ENCODE peak calls at places on chromosomes 5 and 9, in five cellular contexts. G, U, V, I and Z are unnamed samples.

GRCh38 chr9:133583586-133583985 is 25.6 kb downstream of the FAM163B start:
- DNase-seq in V (peak; percentile 50), I (no peak), U (peak; percentile 95), G (no peak), Z (no peak)

GRCh38 chr9:12414514-12414913 is 278.7 kb upstream of the TYRP1 start:
- DNase-seq in U (no peak), V (no peak), I (no peak), G (no peak), Z (no peak)

GRCh38 chr9:98256632-98257218 is 1.3 kb upstream of the TBC1D2 start:
- DNase-seq in U (no peak), I (no peak), V (peak; percentile 29), G (no peak), Z (no peak)

GRCh38 chr5:170361600-170361999 is 27.6 kb downstream of the KCNMB1 start:
- DNase-seq in U (no peak), G (no peak), V (no peak), I (no peak), Z (no peak)

GRCh38 chr5:34863947-34864346 is 25.0 kb downstream of the TTC23L start:
- DNase-seq in V (no peak), I (no peak), U (no peak), G (no peak), Z (no peak)

GRCh38 chr9:86287013-86287412 is 4.7 kb upstream of the ISCA1 start:
- DNase-seq in G (no peak), I (no peak), V (no peak), U (no peak), Z (no peak)

GRCh38 chr9:77433675-77434445 is 214.3 kb downstream of the GNA14 start:
- DNase-seq in U (peak; percentile 71), V (peak; percentile 64), I (no peak), G (peak; percentile 43), Z (peak; percentile 62)

GRCh38 chr5:95148453-95148852 is 136.4 kb downstream of the MCTP1 start:
- DNase-seq in U (no peak), V (no peak), I (no peak), G (no peak), Z (no peak)

GRCh38 chr5:91077623-91078022 is 305.5 kb downstream of the ARRDC3 start:
- DNase-seq in V (no peak), I (no peak), U (no peak), G (no peak), Z (no peak)

GRCh38 chr9:90090997-90091396 is 486.2 kb downstream of the GADD45G start:
- DNase-seq in G (no peak), V (no peak), U (no peak), I (no peak), Z (no peak)

GRCh38 chr5:25516136-25516535 is 871.4 kb upstream of the CDH10 start:
- DNase-seq in G (no peak), V (no peak), I (no peak), U (no peak), Z (no peak)

GRCh38 chr9:121758693-121759092 is 107.3 kb downstream of the DAB2IP start:
- DNase-seq in V (no peak), U (no peak), I (no peak), G (no peak), Z (no peak)

GRCh38 chr5:95895223-95895622 is 66.4 kb downstream of the ELL2 start:
- DNase-seq in V (no peak), G (no peak), I (no peak), U (no peak), Z (no peak)

GRCh38 chr5:146962801-146963355 is 84.3 kb upstream of the PPP2R2B start:
- DNase-seq in I (no peak), U (no peak), G (no peak), V (no peak), Z (no peak)

GRCh38 chr9:97633859-97634485 is 351 bp downstream of the NCBP1 start:
- DNase-seq in I (no peak), U (no peak), V (peak; percentile 19), G (no peak), Z (no peak)

GRCh38 chr5:159768243-159768642 is 148.0 kb upstream of the ADRA1B start:
- DNase-seq in G (no peak), U (no peak), V (no peak), I (no peak), Z (no peak)

GRCh38 chr5:134524219-134524825 is 1.1 kb upstream of the JADE2 start:
- DNase-seq in U (peak; percentile 92), I (peak; percentile 85), G (peak; percentile 87), V (no peak), Z (peak; percentile 64)

GRCh38 chr5:172322028-172322965 is 38.7 kb upstream of the UBTD2 start:
- DNase-seq in G (no peak), I (peak; percentile 38), U (no peak), V (peak; percentile 13), Z (peak; percentile 77)

GRCh38 chr5:129771058-129771838 is 23.4 kb downstream of the MINAR2 start:
- DNase-seq in U (no peak), V (no peak), G (peak; percentile 81), I (no peak), Z (peak; percentile 7)

GRCh38 chr5:169626779-169627178 is 10.3 kb upstream of the DOCK2 start:
- DNase-seq in V (no peak), G (no peak), I (no peak), U (no peak), Z (no peak)

GRCh38 chr5:29304555-29304954 is 1888.9 kb upstream of the CDH6 start:
- DNase-seq in U (no peak), I (no peak), G (no peak), V (no peak), Z (no peak)

GRCh38 chr9:3900673-3901318 is 375.0 kb upstream of the RFX3 start:
- DNase-seq in G (peak; percentile 58), U (no peak), V (no peak), I (no peak), Z (no peak)

GRCh38 chr5:122129332-122129731 is at the start of gene ZNF474:
- DNase-seq in G (peak; percentile 76), I (peak; percentile 73), U (no peak), V (no peak), Z (peak; percentile 4)

GRCh38 chr5:180787711-180788431 is 14.7 kb downstream of the MGAT1 start:
- DNase-seq in I (no peak), V (no peak), G (no peak), U (no peak), Z (no peak)